ENCODE peak calls at places on chromosomes 2 and 18, in six cellular contexts. X is pancreas, J is uterus, H is brain microvascular endothelial cell, C is psoas muscle, Y is OCI-LY7. R is an unnamed sample.

GRCh38 chr2:36662638-36663037 is 33.9 kb upstream of the VIT start:
- DNase-seq in X (no peak), J (no peak), H (no peak), C (no peak), Y (no peak), R (no peak)

GRCh38 chr2:60959501-60959900 is 58.0 kb upstream of the PEX13 start:
- DNase-seq in X (no peak), J (no peak), H (no peak), C (no peak), Y (no peak), R (no peak)

GRCh38 chr2:42917374-42918017 is 125.1 kb upstream of the HAAO start:
- DNase-seq in X (no peak), J (peak; percentile 62), H (peak; percentile 93), C (no peak), Y (no peak), R (no peak)

GRCh38 chr2:5691659-5692529 is at the start of gene SOX11:
- DNase-seq in X (peak; percentile 48), J (no peak), H (peak; percentile 94), C (peak; percentile 44), Y (peak; percentile 85), R (no peak)

GRCh38 chr2:18149660-18150246 is 271.3 kb downstream of the KCNS3 start:
- DNase-seq in X (no peak), J (no peak), H (no peak), C (no peak), Y (peak; percentile 64), R (peak; percentile 64)

GRCh38 chr2:71612581-71613520 is 159.5 kb downstream of the DYSF start:
- DNase-seq in X (peak; percentile 35), J (no peak), H (no peak), C (no peak), Y (no peak), R (no peak)

GRCh38 chr18:52046842-52047241 is 293.2 kb upstream of the DCC start:
- DNase-seq in X (no peak), J (no peak), H (no peak), C (no peak), Y (no peak), R (no peak)

GRCh38 chr2:222076978-222077690 is 221.7 kb downstream of the PAX3 start:
- DNase-seq in X (no peak), J (no peak), H (no peak), C (no peak), Y (no peak), R (no peak)

GRCh38 chr2:172693037-172693436 is 42.6 kb upstream of the RAPGEF4 start:
- DNase-seq in X (no peak), J (peak; percentile 89), H (peak; percentile 98), C (no peak), Y (no peak), R (peak; percentile 99)

GRCh38 chr18:457533-457932 is 43.0 kb downstream of the COLEC12 start:
- DNase-seq in X (no peak), J (no peak), H (no peak), C (no peak), Y (no peak), R (no peak)

GRCh38 chr2:72143441-72144356 is 4.0 kb downstream of the CYP26B1 start:
- DNase-seq in X (peak; percentile 63), J (peak; percentile 9), H (no peak), C (peak; percentile 56), Y (no peak), R (no peak)

GRCh38 chr2:677056-677949 is at the start of gene TMEM18:
- DNase-seq in X (peak; percentile 99), J (peak; percentile 97), H (peak; percentile 98), C (no peak), Y (peak; percentile 99), R (peak; percentile 97)

GRCh38 chr18:22182884-22183610 is 13.7 kb downstream of the GATA6 start:
- DNase-seq in X (no peak), J (no peak), H (no peak), C (no peak), Y (no peak), R (peak; percentile 87)

GRCh38 chr2:197360744-197361156 is 50.2 kb upstream of the ANKRD44 start:
- DNase-seq in X (no peak), J (no peak), H (no peak), C (no peak), Y (no peak), R (peak; percentile 33)

GRCh38 chr2:42792583-42793313 is at the start of gene HAAO:
- DNase-seq in X (peak; percentile 92), J (peak; percentile 57), H (no peak), C (peak; percentile 78), Y (no peak), R (no peak)

GRCh38 chr18:58413667-58414628 is 214.9 kb downstream of the ALPK2 start:
- DNase-seq in X (no peak), J (no peak), H (no peak), C (no peak), Y (no peak), R (no peak)

GRCh38 chr2:200862532-200863000 is 1.9 kb downstream of the CLK1 start:
- DNase-seq in X (no peak), J (peak; percentile 35), H (peak; percentile 68), C (no peak), Y (peak; percentile 63), R (peak; percentile 82)

GRCh38 chr2:25417715-25418369 is 76.1 kb upstream of the DNMT3A start:
- DNase-seq in X (no peak), J (no peak), H (no peak), C (no peak), Y (peak; percentile 95), R (no peak)

GRCh38 chr2:54558188-54558975 is 102.3 kb downstream of the SPTBN1 start:
- DNase-seq in X (peak; percentile 89), J (peak; percentile 56), H (peak; percentile 76), C (peak; percentile 70), Y (peak; percentile 89), R (peak; percentile 73)

GRCh38 chr2:26591619-26592505 is 49.3 kb downstream of the CIB4 start:
- DNase-seq in X (peak; percentile 29), J (no peak), H (no peak), C (peak; percentile 14), Y (no peak), R (no peak)

GRCh38 chr2:177239934-177240600 is 24.5 kb downstream of the NFE2L2 start:
- DNase-seq in X (no peak), J (no peak), H (no peak), C (no peak), Y (peak; percentile 47), R (no peak)

GRCh38 chr2:112767693-112768380 is 3.4 kb upstream of the CKAP2L start:
- DNase-seq in X (no peak), J (no peak), H (no peak), C (no peak), Y (no peak), R (no peak)

GRCh38 chr2:41737888-41738287 is 309.9 kb upstream of the PKDCC start:
- DNase-seq in X (no peak), J (no peak), H (peak; percentile 18), C (no peak), Y (no peak), R (no peak)

GRCh38 chr2:47049502-47049901 is 105.6 kb downstream of the STPG4 start:
- DNase-seq in X (peak; percentile 24), J (no peak), H (no peak), C (no peak), Y (no peak), R (no peak)
- H3K36me3 ChIP-seq in X (peaks cover 7% of the 10 kb centered on the region), J (no peaks in the 10 kb centered on the region), H (peaks cover 47% of the 10 kb centered on the region), C (no peaks in the 10 kb centered on the region), Y (peaks cover 89% of the 10 kb centered on the region), R (peaks cover 32% of the 10 kb centered on the region)

DNA sequence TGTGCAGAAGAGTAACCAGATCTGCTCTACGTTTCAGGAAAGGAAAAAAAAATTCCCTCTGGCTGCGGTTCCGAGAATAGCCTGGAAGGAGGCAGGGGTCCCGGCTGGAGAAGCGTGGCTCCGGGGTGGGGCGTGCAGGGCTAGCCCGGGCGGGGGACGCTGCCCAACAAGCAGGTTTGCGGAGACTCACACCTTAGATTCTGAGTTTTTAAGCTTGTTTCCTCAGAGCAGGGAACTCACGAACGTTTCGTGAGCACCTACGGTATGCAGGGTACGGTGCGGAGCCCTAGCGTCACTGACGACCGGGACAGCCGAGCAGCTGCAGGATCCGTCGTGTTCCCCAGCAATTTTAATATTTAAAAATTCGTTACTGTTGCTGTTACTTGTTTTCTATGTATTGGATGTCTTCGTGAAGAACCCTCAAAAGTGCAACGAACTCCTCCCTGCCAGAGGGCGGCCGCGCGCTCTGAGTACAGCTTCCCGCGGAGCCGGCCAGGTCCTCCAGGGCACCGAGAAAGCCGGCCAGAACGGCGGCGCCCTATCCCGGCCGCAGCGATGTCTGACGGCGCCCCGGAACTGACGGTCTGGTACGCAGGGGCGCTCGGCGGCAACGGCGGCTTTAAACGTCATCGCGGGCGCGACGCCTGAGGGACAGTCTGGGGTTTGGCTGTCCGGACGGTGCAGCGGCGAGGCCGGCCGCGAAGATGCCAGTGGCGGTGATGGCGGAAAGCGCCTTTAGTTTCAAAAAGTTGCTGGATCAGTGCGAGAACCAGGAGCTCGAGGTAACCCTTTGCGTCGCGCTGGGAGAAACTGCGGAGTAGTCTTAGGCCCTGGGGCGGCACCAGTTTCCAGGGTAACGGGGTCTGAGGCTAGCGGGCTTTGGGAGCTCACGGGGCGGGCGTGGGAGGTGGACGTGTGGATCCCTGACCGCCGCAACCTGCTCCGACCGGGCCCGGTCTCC is at the start of gene COPS8:
- DNase-seq in X (peak; percentile 98), J (peak; percentile 95), H (peak; percentile 90), C (peak; percentile 99), Y (peak; percentile 93), R (peak; percentile 78)
- TF ChIP-seq CTCF in X (no peak), J (peak; percentile 32), H (peak; percentile 46), C (peak; percentile 31), Y (peak; percentile 50), R (peak; percentile 13)

GRCh38 chr2:152710713-152711112 is 6.5 kb downstream of the PRPF40A start:
- DNase-seq in X (no peak), J (no peak), H (no peak), C (no peak), Y (no peak), R (no peak)
- H3K36me3 ChIP-seq in X (no peaks in the 10 kb centered on the region), J (no peaks in the 10 kb centered on the region), H (peaks cover 10% of the 10 kb centered on the region), C (peaks cover 56% of the 10 kb centered on the region), Y (peaks cover 100% of the 10 kb centered on the region), R (peaks cover 8% of the 10 kb centered on the region)

DNA sequence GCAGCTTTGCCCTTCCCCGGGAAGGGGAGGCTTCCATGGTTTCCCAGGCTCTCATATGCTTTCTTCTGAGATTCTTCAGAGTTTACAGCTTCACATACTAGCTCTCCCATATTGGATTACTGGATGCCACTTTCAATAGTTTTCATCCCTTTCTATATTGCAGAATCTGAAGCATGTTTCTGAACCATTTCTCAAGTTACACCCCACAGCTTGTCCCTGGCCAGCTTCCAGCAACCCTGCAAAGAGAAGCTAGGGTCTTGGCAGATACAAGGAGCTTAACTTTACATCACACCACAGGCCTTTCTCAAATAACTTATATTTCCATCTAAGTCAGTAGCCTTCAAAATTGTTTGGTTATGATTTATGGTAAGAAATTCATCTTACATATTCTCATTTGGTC is 39.6 kb downstream of the LHCGR start:
- DNase-seq in X (no peak), J (no peak), H (no peak), C (no peak), Y (no peak), R (no peak)
- TF ChIP-seq CTCF in X (no peak), J (no peak), H (no peak), C (no peak), Y (no peak), R (no peak)

DNA sequence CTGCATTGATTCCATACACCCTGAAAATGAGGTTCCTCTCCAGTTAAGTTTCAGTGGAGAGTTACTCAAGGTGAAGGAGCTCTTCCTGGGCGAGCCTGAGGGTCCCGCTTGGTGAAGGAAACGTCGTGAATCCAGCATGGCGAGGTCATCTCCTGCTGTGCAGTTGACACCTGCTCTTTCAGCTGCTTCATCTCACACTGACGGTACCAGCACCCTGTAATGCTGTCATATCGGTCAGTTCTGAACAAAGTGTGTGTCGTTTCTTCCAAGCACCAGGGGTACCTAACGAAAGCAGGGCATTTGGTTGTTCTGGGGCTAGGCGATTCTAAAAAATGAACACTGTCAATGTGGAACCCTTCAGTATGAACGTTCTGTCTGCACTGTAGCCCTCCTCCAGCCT is 52.6 kb downstream of the ITGB1BP1 start:
- DNase-seq in X (no peak), J (no peak), H (no peak), C (no peak), Y (no peak), R (no peak)
- H3K36me3 ChIP-seq in X (no peaks in the 10 kb centered on the region), J (no peaks in the 10 kb centered on the region), H (peaks cover 66% of the 10 kb centered on the region), C (peaks cover 25% of the 10 kb centered on the region), Y (no peaks in the 10 kb centered on the region), R (peaks cover 23% of the 10 kb centered on the region)